ENCODE peak calls at places on chromosomes 1 and 21, in six cellular contexts. K, M, P, F, Y and I are unnamed samples.

GRCh38 chr1:9628541-9629444 is 22.7 kb upstream of the PIK3CD start:
- DNase-seq in F (no peak), Y (no peak), K (no peak), M (no peak), P (peak), I (no peak)

GRCh38 chr21:25907573-25908275 is 173.0 kb downstream of the GABPA start:
- DNase-seq in K (no peak), F (no peak), P (no peak), Y (peak), M (no peak), I (no peak)

GRCh38 chr1:26032636-26033357 is 11.2 kb downstream of the EXTL1 start:
- DNase-seq in K (no peak), F (no peak), M (no peak), Y (no peak), P (no peak), I (no peak)

GRCh38 chr1:21914468-21914867 is 22.6 kb downstream of the HSPG2 start:
- DNase-seq in K (no peak), F (no peak), M (no peak), Y (no peak), P (no peak), I (no peak)

GRCh38 chr1:204493882-204494280 is 724 bp downstream of the PIK3C2B start:
- DNase-seq in Y (peak), F (peak), M (no peak), K (no peak), P (no peak), I (no peak)

GRCh38 chr1:43153443-43153842 is 18.6 kb downstream of the EBNA1BP2 start:
- DNase-seq in Y (no peak), P (no peak), M (no peak), F (no peak), K (no peak), I (no peak)

GRCh38 chr1:221429262-221429661 is 312.6 kb downstream of the DUSP10 start:
- DNase-seq in F (no peak), Y (no peak), K (no peak), P (no peak), M (no peak), I (no peak)

GRCh38 chr1:24416666-24417391 is 1.2 kb downstream of the NIPAL3 start:
- DNase-seq in K (no peak), F (no peak), Y (peak), P (no peak), M (peak), I (no peak)

GRCh38 chr1:156858959-156859522 is at the start of gene INSRR:
- DNase-seq in K (no peak), F (peak), M (no peak), Y (peak), P (peak), I (no peak)
- TF ChIP-seq EZH2 in K (no peak), F (peak), M (no peak), Y (peak), P (peak), I (no peak)

DNA sequence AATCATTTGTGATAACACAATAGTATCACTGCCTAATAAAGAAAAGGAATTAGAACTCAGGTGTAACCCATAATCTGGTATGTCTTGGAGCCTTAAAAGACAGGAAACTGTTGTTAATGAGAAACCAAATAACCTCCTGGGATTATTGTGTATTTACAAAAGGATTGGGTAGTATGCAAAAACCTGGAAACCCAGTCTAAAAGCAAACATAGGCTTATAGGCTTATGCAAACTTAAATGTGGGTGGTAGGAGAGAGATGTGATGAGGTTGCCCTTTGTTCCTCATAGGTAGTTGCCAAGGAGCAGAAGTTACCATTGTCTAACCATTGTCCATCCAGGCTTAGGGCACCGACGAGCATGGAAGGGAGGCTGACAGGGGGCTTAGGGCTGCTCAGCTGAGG is 165.8 kb downstream of the AK5 start:
- DNase-seq in P (no peak), F (no peak), K (no peak), M (no peak), Y (no peak), I (no peak)
- H3K27ac ChIP-seq in P (no peak), F (no peak), K (no peak), M (no peak), Y (no peak), I (no peak)

DNA sequence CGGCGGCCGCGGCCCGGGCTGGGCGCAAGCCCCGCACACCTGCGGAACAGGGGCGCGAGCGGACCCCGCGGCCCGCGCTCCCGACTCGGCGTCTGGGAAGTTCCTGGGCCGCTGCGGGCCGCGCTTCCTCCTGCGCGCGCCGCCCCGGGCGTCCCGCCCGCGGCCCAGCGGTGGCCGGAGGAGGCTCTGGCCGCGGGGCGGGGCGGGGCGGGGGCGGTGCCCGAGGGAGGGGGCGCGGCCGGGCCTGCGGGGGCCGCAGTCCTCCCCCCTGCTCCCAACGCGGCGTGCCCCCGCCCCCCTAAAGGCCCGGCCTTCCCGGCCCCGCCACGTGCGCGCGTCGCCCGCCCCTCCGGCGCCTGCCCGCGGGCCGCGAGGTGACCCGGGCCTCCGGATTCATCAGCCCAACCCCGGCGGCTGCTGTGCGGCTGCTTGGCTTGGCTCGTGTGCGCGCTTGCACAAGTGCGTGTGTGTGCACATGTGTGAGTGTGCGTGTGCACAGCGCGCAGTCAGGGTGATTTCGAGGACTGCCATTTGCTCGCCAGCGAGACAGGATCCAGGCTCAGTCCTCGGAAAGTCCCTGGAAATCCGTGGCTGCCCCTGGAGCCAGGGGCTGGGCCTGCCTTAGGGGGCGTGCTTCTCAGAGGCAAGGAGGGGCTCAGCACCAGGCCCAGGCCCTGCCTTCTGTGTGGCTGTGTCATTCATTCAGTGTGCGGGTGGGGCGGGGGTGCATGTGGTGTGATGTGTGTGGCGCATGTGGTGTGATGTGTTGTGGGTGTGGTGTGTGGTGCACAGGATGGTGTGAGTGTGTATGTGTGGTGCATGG is at the start of gene C2CD2:
- DNase-seq in F (peak), M (peak), Y (peak), K (no peak), P (peak), I (no peak)
- H3K9ac ChIP-seq in F (no peak), M (peak), Y (peak), K (peak), P (peak), I (no peak)

DNA sequence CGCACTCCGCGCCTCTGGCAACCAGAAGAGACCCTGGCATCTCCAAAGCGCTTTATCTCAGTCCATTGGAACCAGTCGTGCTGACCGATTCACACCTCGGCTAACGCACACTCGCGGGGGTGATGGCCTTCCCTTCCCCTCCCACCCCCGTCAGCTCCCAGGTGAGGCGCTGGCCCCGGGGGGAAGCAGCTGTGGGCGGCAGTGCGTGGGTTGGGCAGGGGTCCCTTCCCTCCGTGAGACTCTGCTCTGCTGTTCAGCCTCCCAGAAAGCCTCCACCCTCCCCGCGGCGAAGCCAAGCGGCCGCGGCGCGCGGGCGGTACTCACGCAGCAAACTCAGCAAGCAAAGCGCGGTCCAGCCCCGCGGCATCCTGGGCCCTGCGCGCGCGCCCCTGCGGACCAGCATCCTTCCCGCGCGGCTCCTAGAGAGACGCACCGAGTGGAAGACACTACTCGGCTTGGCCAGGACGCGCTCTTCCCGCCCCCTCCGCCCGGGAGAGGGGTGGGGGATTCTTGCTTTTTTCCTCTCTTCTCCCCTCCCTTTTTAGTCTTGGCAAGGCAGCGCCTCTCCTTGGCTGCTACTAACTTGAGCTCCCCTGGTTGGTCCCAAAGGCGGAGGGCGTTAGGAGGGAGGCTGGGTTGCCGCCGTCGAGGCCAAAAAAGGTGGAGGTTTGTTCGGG is at the start of gene CD34:
- DNase-seq in Y (peak), M (no peak), P (peak), F (peak), K (no peak), I (no peak)
- TF ChIP-seq EZH2 in Y (peak), M (peak), P (peak), F (peak), K (no peak), I (peak)

GRCh38 chr1:110880708-110881374 is 7.9 kb downstream of the CD53 start:
- DNase-seq in F (no peak), P (no peak), M (no peak), Y (no peak), K (no peak), I (no peak)

GRCh38 chr1:110878993-110879392 is 6.0 kb downstream of the CD53 start:
- DNase-seq in Y (no peak), M (no peak), K (no peak), F (no peak), P (no peak), I (no peak)

GRCh38 chr1:110877776-110878175 is 4.8 kb downstream of the CD53 start:
- DNase-seq in F (no peak), P (no peak), K (no peak), Y (no peak), M (no peak), I (no peak)

GRCh38 chr1:110877364-110877763 is 4.4 kb downstream of the CD53 start:
- DNase-seq in P (no peak), Y (no peak), F (no peak), K (no peak), M (no peak), I (no peak)

GRCh38 chr1:110879758-110880606 is 7.0 kb downstream of the CD53 start:
- DNase-seq in P (no peak), K (no peak), Y (no peak), M (no peak), F (no peak), I (no peak)
- H3K27ac ChIP-seq in P (no peak), K (no peak), Y (no peak), M (no peak), F (no peak), I (no peak)

GRCh38 chr1:150976401-150976821 is 1.8 kb upstream of the CERS2 start:
- DNase-seq in P (no peak), M (no peak), F (no peak), Y (no peak), K (no peak), I (no peak)

GRCh38 chr1:150979723-150980056 is 2.4 kb upstream of the ANXA9 start:
- DNase-seq in P (no peak), Y (no peak), M (no peak), F (no peak), K (no peak), I (no peak)

GRCh38 chr1:150976879-150977694 is 2.5 kb upstream of the CERS2 start:
- DNase-seq in Y (no peak), K (peak), M (peak), P (peak), F (peak), I (no peak)

GRCh38 chr1:150981177-150981804 is 801 bp upstream of the ANXA9 start:
- DNase-seq in P (peak), Y (no peak), F (peak), M (no peak), K (no peak), I (no peak)

GRCh38 chr1:150979007-150979722 is 2.9 kb upstream of the ANXA9 start:
- DNase-seq in M (no peak), P (peak), K (peak), F (peak), Y (peak), I (peak)
- H3K9ac ChIP-seq in M (no peak), P (no peak), K (no peak), F (no peak), Y (no peak), I (no peak)

GRCh38 chr1:150010388-150011115 is at the start of gene OTUD7B:
- DNase-seq in K (peak), F (peak), M (no peak), P (peak), Y (peak), I (no peak)
- TF ChIP-seq EZH2 in K (no peak), F (no peak), M (no peak), P (no peak), Y (no peak), I (no peak)

DNA sequence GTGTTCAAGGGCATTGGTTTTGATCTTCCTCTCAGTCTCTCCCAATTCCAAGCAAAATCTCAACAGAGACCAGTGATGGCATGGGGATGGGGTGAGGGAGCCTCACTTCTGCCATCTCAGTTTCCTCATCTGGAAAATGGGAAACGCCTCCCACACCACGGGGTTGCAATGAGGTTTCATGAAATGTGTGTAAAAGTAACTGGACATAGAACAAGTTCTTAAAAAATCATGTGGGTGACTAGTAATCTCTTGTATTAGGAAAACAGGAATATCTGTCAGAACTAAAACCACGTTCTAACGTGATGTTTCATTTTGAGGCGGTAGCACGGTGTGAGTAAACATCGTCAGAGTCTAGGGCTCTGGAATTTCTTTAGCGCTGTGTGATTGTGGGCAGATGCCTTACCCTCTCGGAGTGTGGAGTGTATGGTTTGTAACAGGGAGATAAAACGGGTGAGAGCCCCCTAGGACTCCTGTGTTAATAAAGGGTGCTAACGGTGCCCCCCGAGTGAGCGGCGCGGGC is 55.5 kb upstream of the DNAJC6 start:
- DNase-seq in F (no peak), M (no peak), P (no peak), Y (no peak), K (peak), I (no peak)
- H3K27ac ChIP-seq in F (no peak), M (peak), P (no peak), Y (no peak), K (no peak), I (no peak)